ENCODE peak calls at places on chromosomes 4 and X, in six cellular contexts. E is effector memory CD4-positive, alpha-beta T cell; W is breast epithelium; A is uterus; J is PC-3; S is mucosa of descending colon. G is an unnamed sample.

GRCh38 chrX:150573702-150574101 is 5.3 kb downstream of the MTM1 start:
- DNase-seq in E (no peak), W (no peak), A (no peak), J (no peak), S (no peak), G (no peak)

GRCh38 chr4:15303052-15303641 is 124.7 kb upstream of the C1QTNF7 start:
- DNase-seq in E (no peak), W (no peak), A (no peak), J (peak; percentile 82), S (no peak), G (no peak)

GRCh38 chr4:54872246-54872645 is 214.5 kb downstream of the KIT start:
- DNase-seq in E (no peak), W (no peak), A (no peak), J (peak; percentile 43), S (no peak), G (no peak)

GRCh38 chr4:86838141-86838540 is 11.0 kb downstream of the SLC10A6 start:
- DNase-seq in E (no peak), W (no peak), A (no peak), J (no peak), S (no peak), G (no peak)

GRCh38 chrX:24479924-24480722 is 15.0 kb downstream of the PDK3 start:
- DNase-seq in E (peak; percentile 72), W (no peak), A (no peak), J (peak; percentile 22), S (peak; percentile 61), G (peak; percentile 38)

GRCh38 chr4:41865981-41866798 is 69.0 kb upstream of the TMEM33 start:
- DNase-seq in E (no peak), W (no peak), A (no peak), J (no peak), S (no peak), G (no peak)

GRCh38 chr4:94591289-94591688 is 139.5 kb downstream of the PDLIM5 start:
- DNase-seq in E (no peak), W (no peak), A (no peak), J (no peak), S (no peak), G (no peak)

GRCh38 chrX:29652484-29652883 is 562.9 kb upstream of the MAGEB2 start:
- DNase-seq in E (no peak), W (no peak), A (no peak), J (peak; percentile 60), S (no peak), G (no peak)

GRCh38 chr4:140092094-140092820 is 61.7 kb downstream of the MAML3 start:
- DNase-seq in E (no peak), W (peak; percentile 53), A (peak; percentile 22), J (peak; percentile 30), S (peak; percentile 62), G (no peak)

GRCh38 chrX:94695910-94696309 is 1021.9 kb downstream of the FAM133A start:
- DNase-seq in E (no peak), W (no peak), A (no peak), J (no peak), S (no peak), G (no peak)
- H3K9me3 ChIP-seq in E (no peaks in the 10 kb centered on the region), W (peaks cover 6% of the 10 kb centered on the region), A (no peaks in the 10 kb centered on the region), J (no peaks in the 10 kb centered on the region), S (no peaks in the 10 kb centered on the region), G (no peaks in the 10 kb centered on the region)

DNA sequence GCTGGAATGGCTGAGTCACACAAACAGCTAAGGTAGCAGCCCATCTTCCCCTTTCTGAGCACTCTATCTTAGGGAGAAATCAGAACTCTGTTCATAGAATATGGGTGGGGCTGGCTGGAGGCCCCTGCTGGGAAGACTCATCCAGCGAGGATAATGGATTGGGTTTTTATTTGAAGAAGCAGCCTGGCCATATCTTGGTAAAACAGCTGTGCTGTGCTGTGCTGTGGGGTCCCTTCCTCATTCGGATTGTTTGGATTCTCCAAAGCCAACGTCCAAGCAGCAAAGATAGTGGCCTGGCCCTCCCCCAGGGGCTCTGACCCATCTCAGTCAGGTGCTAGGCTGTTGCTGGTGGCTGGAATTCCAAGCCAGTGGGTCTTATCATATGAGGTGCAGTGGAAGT is 63.8 kb downstream of the ZNF718 start:
- DNase-seq in E (no peak), W (no peak), A (no peak), J (no peak), S (no peak), G (no peak)
- H3K9me3 ChIP-seq in E (peaks cover 48% of the 10 kb centered on the region), W (peaks cover 72% of the 10 kb centered on the region), A (peaks cover 4% of the 10 kb centered on the region), J (peaks cover 9% of the 10 kb centered on the region), S (peaks cover 94% of the 10 kb centered on the region), G (peaks cover 35% of the 10 kb centered on the region)

DNA sequence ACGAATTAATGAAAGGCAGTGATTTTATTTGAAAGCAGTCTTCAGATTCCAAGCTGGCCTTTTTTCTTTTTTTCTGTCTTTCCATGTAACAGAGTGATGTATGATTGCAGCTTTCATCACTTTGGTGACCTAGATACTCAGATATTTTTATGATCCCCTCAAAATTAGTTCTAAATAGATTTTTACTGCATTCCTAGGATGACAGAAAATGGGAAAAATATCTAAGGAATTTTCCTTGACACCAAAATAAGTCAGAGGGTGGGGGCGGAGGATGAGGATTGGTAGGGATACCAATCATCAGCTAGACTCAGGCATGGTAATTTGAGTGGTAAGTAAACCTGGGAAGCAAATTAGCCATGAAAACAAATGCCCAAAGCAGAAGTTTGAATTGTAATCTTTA is 11.9 kb upstream of the HMGB2 start:
- DNase-seq in E (no peak), W (no peak), A (no peak), J (peak; percentile 79), S (no peak), G (no peak)
- H3K9me3 ChIP-seq in E (no peaks in the 10 kb centered on the region), W (no peaks in the 10 kb centered on the region), A (no peaks in the 10 kb centered on the region), J (no peaks in the 10 kb centered on the region), S (no peaks in the 10 kb centered on the region), G (no peaks in the 10 kb centered on the region)

GRCh38 chr4:49032440-49033161 is 46.5 kb downstream of the CWH43 start:
- DNase-seq in E (no peak), W (no peak), A (no peak), J (peak; percentile 54), S (no peak), G (no peak)
- H3K9me3 ChIP-seq in E (no peaks in the 10 kb centered on the region), W (no peaks in the 10 kb centered on the region), A (no peaks in the 10 kb centered on the region), J (no peaks in the 10 kb centered on the region), S (no peaks in the 10 kb centered on the region), G (no peaks in the 10 kb centered on the region)